ENCODE peak calls at places on chromosomes 13 and 19, in four cellular contexts. One of them, this sample, is unnamed. For H3K4me1 and H3K9me3, the result is how much of the 10 kb centered on the place peaks cover.

GRCh38 chr19:33703821-33704220 is 82.1 kb downstream of the CHST8 start:
- DNase-seq in left lung: no peak
- DNase-seq in heart right ventricle: no peak
- DNase-seq in adrenal gland: no peak
- DNase-seq in this sample: peak

GRCh38 chr19:49911381-49912145 is 14.9 kb upstream of the IL4I1 start:
- DNase-seq in left lung: no peak
- DNase-seq in heart right ventricle: no peak
- DNase-seq in adrenal gland: no peak
- DNase-seq in this sample: no peak

GRCh38 chr19:6312018-6312417 is 21.4 kb downstream of the ACER1 start:
- DNase-seq in left lung: no peak
- DNase-seq in heart right ventricle: no peak
- DNase-seq in adrenal gland: no peak
- DNase-seq in this sample: no peak

GRCh38 chr13:50161052-50161451 is 145.8 kb downstream of the KCNRG start:
- DNase-seq in left lung: no peak
- DNase-seq in heart right ventricle: no peak
- DNase-seq in adrenal gland: peak
- DNase-seq in this sample: no peak

GRCh38 chr13:75960538-75960994 is 324.4 kb downstream of the LMO7 start:
- DNase-seq in left lung: no peak
- DNase-seq in heart right ventricle: no peak
- DNase-seq in adrenal gland: no peak
- DNase-seq in this sample: no peak

GRCh38 chr13:72808917-72809500 is 27.1 kb downstream of the PIBF1 start:
- DNase-seq in left lung: no peak
- DNase-seq in heart right ventricle: no peak
- DNase-seq in adrenal gland: no peak
- DNase-seq in this sample: no peak

GRCh38 chr13:67231481-67231940 is 1.4 kb upstream of the PCDH9 start:
- DNase-seq in left lung: no peak
- DNase-seq in heart right ventricle: no peak
- DNase-seq in adrenal gland: no peak
- DNase-seq in this sample: no peak

GRCh38 chr13:98517576-98518310 is 59.2 kb downstream of the STK24 start:
- DNase-seq in left lung: no peak
- DNase-seq in heart right ventricle: no peak
- DNase-seq in adrenal gland: no peak
- DNase-seq in this sample: no peak

GRCh38 chr13:39364797-39365468 is 238.1 kb downstream of the LHFPL6 start:
- DNase-seq in left lung: no peak
- DNase-seq in heart right ventricle: no peak
- DNase-seq in adrenal gland: no peak
- DNase-seq in this sample: no peak

GRCh38 chr13:24178847-24179845 is 18.6 kb downstream of the SPATA13 start:
- DNase-seq in left lung: no peak
- DNase-seq in heart right ventricle: no peak
- DNase-seq in adrenal gland: no peak
- DNase-seq in this sample: no peak

GRCh38 chr13:40386586-40386985 is 279.9 kb downstream of the FOXO1 start:
- DNase-seq in left lung: no peak
- DNase-seq in heart right ventricle: no peak
- DNase-seq in adrenal gland: no peak
- DNase-seq in this sample: no peak

GRCh38 chr13:36174923-36175322 is 39.4 kb downstream of the SOHLH2 start:
- DNase-seq in left lung: no peak
- DNase-seq in heart right ventricle: no peak
- DNase-seq in adrenal gland: no peak
- DNase-seq in this sample: no peak

GRCh38 chr19:7648265-7649014 is 11.5 kb downstream of the STXBP2 start:
- DNase-seq in left lung: no peak
- DNase-seq in heart right ventricle: no peak
- DNase-seq in adrenal gland: no peak
- DNase-seq in this sample: no peak

GRCh38 chr13:44402902-44403719 is 29.5 kb downstream of the SERP2 start:
- DNase-seq in left lung: no peak
- DNase-seq in heart right ventricle: no peak
- DNase-seq in adrenal gland: no peak
- DNase-seq in this sample: no peak

GRCh38 chr13:98370806-98371553 is 193.9 kb upstream of the RNF113B start:
- DNase-seq in left lung: no peak
- DNase-seq in heart right ventricle: peak
- DNase-seq in adrenal gland: peak
- DNase-seq in this sample: no peak

GRCh38 chr19:729564-730381 is 21.0 kb downstream of the PALM start:
- DNase-seq in left lung: no peak
- DNase-seq in heart right ventricle: no peak
- DNase-seq in adrenal gland: no peak
- DNase-seq in this sample: no peak

GRCh38 chr13:90732049-90732448 is 615.4 kb upstream of the MIR17HG start:
- DNase-seq in left lung: peak
- DNase-seq in heart right ventricle: no peak
- DNase-seq in adrenal gland: peak
- DNase-seq in this sample: no peak

GRCh38 chr19:35869327-35870123 is 1.2 kb downstream of the APLP1 start:
- DNase-seq in left lung: peak
- DNase-seq in heart right ventricle: peak
- DNase-seq in adrenal gland: peak
- DNase-seq in this sample: peak
- H3K4me1 ChIP-seq in left lung: under half
- H3K4me1 ChIP-seq in heart right ventricle: under half
- H3K4me1 ChIP-seq in adrenal gland: under half
- H3K4me1 ChIP-seq in this sample: under half

GRCh38 chr19:53012006-53012405 is 1.7 kb upstream of the ERVV-1 start:
- DNase-seq in left lung: no peak
- DNase-seq in heart right ventricle: no peak
- DNase-seq in adrenal gland: no peak
- DNase-seq in this sample: no peak
- H3K9me3 ChIP-seq in left lung: half or more
- H3K9me3 ChIP-seq in heart right ventricle: under half
- H3K9me3 ChIP-seq in adrenal gland: under half
- H3K9me3 ChIP-seq in this sample: under half

DNA sequence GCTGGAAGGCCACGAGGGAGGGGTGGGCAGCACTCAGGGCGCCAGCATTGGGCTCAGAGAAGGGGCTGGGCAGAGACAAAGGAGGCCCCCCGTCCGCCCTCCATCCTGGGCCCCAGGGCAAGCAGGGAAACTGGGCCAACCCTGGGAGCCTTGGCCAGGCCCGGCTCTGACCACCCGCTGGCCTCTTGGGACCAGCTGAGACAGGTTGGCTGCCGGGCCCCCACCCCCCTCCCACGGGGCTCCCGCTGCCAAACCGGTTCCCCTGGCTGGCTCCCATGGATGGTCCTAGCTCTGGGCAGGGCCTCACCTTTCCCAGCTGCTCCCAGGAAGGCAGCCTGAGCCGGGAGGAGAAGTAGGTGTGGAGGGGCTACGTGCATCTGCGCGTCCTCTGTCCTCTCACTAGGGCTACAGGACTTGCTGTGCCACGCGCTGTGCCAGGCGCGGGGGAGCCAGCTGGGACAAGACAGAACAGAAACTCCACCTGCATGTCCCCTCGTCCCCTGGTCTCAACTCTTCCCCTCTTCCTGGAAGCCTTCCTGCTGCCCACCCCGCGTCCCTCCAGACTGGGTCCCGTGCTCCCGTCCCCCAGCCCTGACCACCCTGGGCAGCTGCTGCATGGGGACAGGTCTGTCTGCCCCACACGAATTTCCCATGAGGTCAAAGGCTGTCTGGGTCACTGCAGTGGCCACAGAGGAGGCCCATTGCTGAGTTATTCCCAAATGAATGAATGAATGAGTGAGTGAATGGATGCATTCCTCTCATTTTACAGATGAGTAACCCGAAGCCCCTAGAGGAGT is 29.1 kb upstream of the NCCRP1 start:
- DNase-seq in left lung: peak
- DNase-seq in heart right ventricle: no peak
- DNase-seq in adrenal gland: no peak
- DNase-seq in this sample: peak
- H3K4me1 ChIP-seq in left lung: under half
- H3K4me1 ChIP-seq in heart right ventricle: under half
- H3K4me1 ChIP-seq in adrenal gland: under half
- H3K4me1 ChIP-seq in this sample: under half

GRCh38 chr19:52331757-52332156 is 4.3 kb upstream of the ZNF610 start:
- DNase-seq in left lung: no peak
- DNase-seq in heart right ventricle: no peak
- DNase-seq in adrenal gland: no peak
- DNase-seq in this sample: no peak
- H3K9me3 ChIP-seq in left lung: half or more
- H3K9me3 ChIP-seq in heart right ventricle: half or more
- H3K9me3 ChIP-seq in adrenal gland: under half
- H3K9me3 ChIP-seq in this sample: under half